ENCODE peak calls at places on chromosomes 7 and 10, in four cellular contexts. D is foreskin fibroblast, O is fibroblast of pulmonary artery, X is HTR-8/SVneo. A is an unnamed sample.

GRCh38 chr7:117827861-117828260 is 45.4 kb downstream of the CTTNBP2 start:
- DNase-seq in O (peak; percentile 14), X (no peak), D (peak; percentile 76), A (no peak)

GRCh38 chr10:13016886-13017285 is 15.4 kb upstream of the CCDC3 start:
- DNase-seq in O (no peak), D (no peak), X (no peak), A (no peak)

GRCh38 chr10:71840177-71840711 is 10.8 kb downstream of the PSAP start:
- DNase-seq in O (peak; percentile 95), D (peak; percentile 95), X (peak; percentile 92), A (peak; percentile 77)

GRCh38 chr7:76267107-76267834 is 35.2 kb upstream of the HSPB1 start:
- DNase-seq in D (no peak), X (no peak), O (no peak), A (no peak)

GRCh38 chr7:156920076-156920475 is 27.1 kb upstream of the LMBR1 start:
- DNase-seq in O (no peak), X (no peak), D (no peak), A (no peak)

GRCh38 chr10:119478111-119479047 is 64.1 kb downstream of the RGS10 start:
- DNase-seq in X (no peak), O (no peak), D (no peak), A (no peak)

GRCh38 chr7:137953043-137953691 is 48.7 kb downstream of the CREB3L2 start:
- DNase-seq in O (no peak), X (no peak), D (peak; percentile 52), A (no peak)

GRCh38 chr10:29554660-29555059 is 80.1 kb downstream of the SVIL start:
- DNase-seq in D (peak; percentile 26), X (peak; percentile 70), O (no peak), A (no peak)

GRCh38 chr10:108250954-108251620 is 1086.6 kb upstream of the SORCS1 start:
- DNase-seq in X (no peak), D (no peak), O (peak; percentile 4), A (no peak)

GRCh38 chr10:7260912-7261700 is 149.7 kb downstream of the SFMBT2 start:
- DNase-seq in X (no peak), D (peak; percentile 87), O (peak; percentile 31), A (no peak)

GRCh38 chr10:15714847-15715246 is 4.9 kb downstream of the ITGA8 start:
- DNase-seq in X (no peak), O (no peak), D (no peak), A (no peak)

GRCh38 chr7:76048668-76048988 is 722 bp downstream of the MDH2 start:
- DNase-seq in X (no peak), O (no peak), D (no peak), A (peak; percentile 38)

GRCh38 chr10:78630944-78631838 is 437.6 kb upstream of the ZMIZ1 start:
- DNase-seq in D (peak; percentile 36), X (no peak), O (no peak), A (no peak)

GRCh38 chr10:117697402-117697801 is 154.9 kb downstream of the EMX2 start:
- DNase-seq in D (no peak), X (no peak), O (no peak), A (no peak)

GRCh38 chr7:86814980-86815379 is 171.3 kb downstream of the GRM3 start:
- DNase-seq in O (peak; percentile 3), D (peak; percentile 1), X (peak; percentile 0), A (no peak)

GRCh38 chr7:4755045-4755444 is 20.4 kb upstream of the AP5Z1 start:
- DNase-seq in O (no peak), D (no peak), X (no peak), A (no peak)

GRCh38 chr10:71515531-71516172 is 118.9 kb downstream of the CDH23 start:
- DNase-seq in X (no peak), D (no peak), O (no peak), A (no peak)

GRCh38 chr10:61682323-61682722 is 19.6 kb downstream of the CABCOCO1 start:
- DNase-seq in D (no peak), X (no peak), O (no peak), A (no peak)

GRCh38 chr10:120386196-120386595 is 70.8 kb upstream of the PLPP4 start:
- DNase-seq in D (no peak), O (no peak), X (no peak), A (no peak)

GRCh38 chr10:114852197-114852596 is 30.6 kb downstream of the FHIP2A start:
- DNase-seq in X (no peak), O (no peak), D (no peak), A (no peak)

GRCh38 chr7:57427146-57427545 is 22.8 kb upstream of the ZNF716 start:
- DNase-seq in O (no peak), X (no peak), D (no peak), A (no peak)

GRCh38 chr7:16061630-16062029 is 359.7 kb downstream of the CRPPA start:
- DNase-seq in O (no peak), D (no peak), X (no peak), A (no peak)

GRCh38 chr10:80460399-80461207 is 6.5 kb downstream of the TSPAN14 start:
- DNase-seq in X (no peak), O (peak; percentile 61), D (peak; percentile 66), A (peak; percentile 69)

GRCh38 chr10:110067960-110068770 is 60.4 kb downstream of the ADD3 start:
- DNase-seq in X (no peak), O (peak; percentile 48), D (peak; percentile 60), A (no peak)

GRCh38 chr10:71527135-71527534 is 130.4 kb downstream of the CDH23 start:
- DNase-seq in X (no peak), O (no peak), D (no peak), A (no peak)

GRCh38 chr7:22874904-22875303 is 52.3 kb upstream of the TOMM7 start:
- DNase-seq in O (no peak), D (no peak), X (no peak), A (no peak)

GRCh38 chr7:155961241-155962190 is 149.3 kb upstream of the SHH start:
- DNase-seq in D (no peak), O (peak; percentile 11), X (no peak), A (no peak)

GRCh38 chr10:89404648-89405047 is 9.7 kb upstream of the IFIT5 start:
- DNase-seq in D (no peak), O (no peak), X (no peak), A (no peak)

GRCh38 chr10:124530215-124530665 is 68.6 kb downstream of the LHPP start:
- DNase-seq in O (peak; percentile 80), D (peak; percentile 93), X (peak; percentile 79), A (peak; percentile 67)

GRCh38 chr7:6612819-6613218 is 2.6 kb upstream of the ZNF853 start:
- DNase-seq in O (no peak), D (no peak), X (no peak), A (no peak)

GRCh38 chr7:3091631-3092030 is 48.0 kb upstream of the CARD11 start:
- DNase-seq in X (no peak), O (no peak), D (no peak), A (no peak)

GRCh38 chr7:53541467-53541866 is 506.0 kb downstream of the POM121L12 start:
- DNase-seq in D (no peak), X (no peak), O (no peak), A (no peak)

GRCh38 chr7:99949645-99950228 is 20.3 kb upstream of the GJC3 start:
- DNase-seq in O (peak; percentile 40), D (peak; percentile 40), X (no peak), A (no peak)

GRCh38 chr7:98399903-98400537 is 870 bp downstream of the BAIAP2L1 start:
- DNase-seq in X (peak; percentile 33), O (peak; percentile 24), D (peak; percentile 56), A (no peak)

GRCh38 chr7:32586291-32587221 is 91.3 kb downstream of the AVL9 start:
- DNase-seq in O (peak; percentile 99), D (peak; percentile 95), X (peak; percentile 23), A (no peak)